ENCODE peak calls at places on chromosome X, in six cellular contexts. S is H54; M is lower lobe of right lung; E is dorsolateral prefrontal cortex; F is naive thymus-derived CD8-positive, alpha-beta T cell; P is stimulated activated CD4-positive, alpha-beta T cell treated with anti-CD3 and anti-CD28 coated beads, Interleukin-1b, Interleukin-23, amount 100 ng/mL, for 48 hours. A is an unnamed sample.

GRCh38 chrX:112048707-112049106 is 33.9 kb downstream of the TRPC5 start:
- DNase-seq in S (no peak), M (no peak), E (no peak), F (no peak), P (no peak), A (no peak)

GRCh38 chrX:109848451-109849050 is 115.5 kb upstream of the ACSL4 start:
- DNase-seq in S (no peak), M (no peak), E (no peak), F (no peak), P (no peak), A (no peak)

GRCh38 chrX:49266536-49267445 is 2.3 kb upstream of the FOXP3 start:
- DNase-seq in S (no peak), M (no peak), E (no peak), F (no peak), P (no peak), A (no peak)

GRCh38 chrX:21740329-21741274 is 17.3 kb downstream of the SMPX start:
- DNase-seq in S (no peak), M (no peak), E (no peak), F (no peak), P (no peak), A (no peak)

GRCh38 chrX:44962944-44963343 is 90.0 kb downstream of the KDM6A start:
- DNase-seq in S (no peak), M (no peak), E (no peak), F (no peak), P (no peak), A (no peak)

GRCh38 chrX:29535212-29536162 is 679.9 kb upstream of the MAGEB2 start:
- DNase-seq in S (no peak), M (no peak), E (no peak), F (no peak), P (no peak), A (no peak)

GRCh38 chrX:134377537-134377936 is 82.4 kb upstream of the HPRT1 start:
- DNase-seq in S (no peak), M (no peak), E (no peak), F (no peak), P (peak; percentile 5), A (no peak)

GRCh38 chrX:22950278-22951266 is 49.2 kb upstream of the DDX53 start:
- DNase-seq in S (peak; percentile 4), M (no peak), E (no peak), F (no peak), P (no peak), A (no peak)

GRCh38 chrX:12950851-12951589 is 23.9 kb upstream of the TMSB4X start:
- DNase-seq in S (peak; percentile 17), M (peak; percentile 54), E (no peak), F (peak; percentile 67), P (peak; percentile 76), A (no peak)

GRCh38 chrX:31606796-31607195 is 535.0 kb upstream of the FTHL17 start:
- DNase-seq in S (no peak), M (no peak), E (no peak), F (no peak), P (no peak), A (no peak)

GRCh38 chrX:115058276-115058675 is 40.9 kb upstream of the IL13RA2 start:
- DNase-seq in S (peak; percentile 14), M (no peak), E (no peak), F (no peak), P (no peak), A (no peak)

GRCh38 chrX:10990418-10990817 is 120.7 kb upstream of the HCCS start:
- DNase-seq in S (no peak), M (no peak), E (no peak), F (no peak), P (no peak), A (no peak)

A was measured in HCT116.